ENCODE peak calls at places on chromosomes 7 and 10, in eight cellular contexts. T, S, Z, C, G, E, L and W are unnamed samples.

GRCh38 chr10:129770286-129770685 is 193.8 kb downstream of the EBF3 start:
- DNase-seq in Z (no peak), E (no peak), L (no peak), G (no peak), T (no peak), C (no peak), S (no peak), W (no peak)

GRCh38 chr7:50304911-50305621 is 550 bp downstream of the IKZF1 start:
- DNase-seq in C (no peak), E (no peak), T (no peak), L (peak; percentile 79), G (peak; percentile 67), Z (no peak), S (no peak), W (peak; percentile 4)

GRCh38 chr10:31147220-31147608 is 115.5 kb upstream of the ZNF438 start:
- DNase-seq in C (peak; percentile 74), Z (peak; percentile 42), E (peak; percentile 47), L (no peak), G (no peak), T (peak; percentile 89), S (no peak), W (peak; percentile 36)

GRCh38 chr10:110138197-110138812 is 69.1 kb upstream of the MXI1 start:
- DNase-seq in C (peak; percentile 68), E (peak; percentile 77), L (no peak), Z (peak; percentile 26), G (peak; percentile 69), T (peak; percentile 66), S (no peak), W (peak; percentile 33)

GRCh38 chr7:94276797-94277196 is 117.9 kb upstream of the COL1A2 start:
- DNase-seq in E (peak; percentile 62), G (no peak), L (no peak), C (peak; percentile 59), T (peak; percentile 59), Z (no peak), S (no peak), W (no peak)

GRCh38 chr7:8434290-8435002 is 1.0 kb downstream of the NXPH1 start:
- DNase-seq in C (no peak), T (no peak), G (no peak), L (no peak), Z (no peak), S (no peak), E (no peak), W (no peak)

GRCh38 chr10:103529539-103529938 is 36.0 kb downstream of the NEURL1 start:
- DNase-seq in G (no peak), E (no peak), C (no peak), L (no peak), Z (no peak), T (no peak), S (no peak), W (no peak)

GRCh38 chr10:21534611-21535493 is 820 bp downstream of the MLLT10 start:
- DNase-seq in C (peak; percentile 37), G (peak; percentile 85), E (peak; percentile 55), L (peak; percentile 23), Z (no peak), S (peak; percentile 48), T (peak; percentile 45), W (no peak)

GRCh38 chr7:112592565-112592964 is 111.8 kb downstream of the LSMEM1 start:
- DNase-seq in E (no peak), L (no peak), G (no peak), Z (no peak), C (no peak), T (no peak), S (no peak), W (no peak)

GRCh38 chr7:139763330-139763729 is 14.5 kb downstream of the HIPK2 start:
- DNase-seq in S (no peak), L (no peak), E (peak; percentile 52), T (no peak), G (no peak), C (no peak), Z (no peak), W (no peak)

GRCh38 chr10:68156373-68157185 is 47.3 kb downstream of the MYPN start:
- DNase-seq in Z (no peak), L (peak; percentile 41), T (peak; percentile 76), C (peak; percentile 97), E (peak; percentile 83), S (peak; percentile 42), G (peak; percentile 77), W (no peak)

GRCh38 chr7:151752816-151753600 is 123.9 kb downstream of the PRKAG2 start:
- DNase-seq in Z (no peak), E (no peak), G (no peak), T (peak; percentile 64), S (no peak), C (no peak), L (no peak), W (no peak)

GRCh38 chr10:81367132-81367531 is 507.9 kb upstream of the NRG3 start:
- DNase-seq in E (no peak), Z (no peak), C (no peak), G (no peak), L (no peak), T (no peak), S (no peak), W (no peak)

GRCh38 chr7:143331179-143331825 is 15.4 kb downstream of the CLCN1 start:
- DNase-seq in T (peak; percentile 96), L (no peak), Z (peak; percentile 77), C (peak; percentile 94), S (no peak), E (peak; percentile 80), G (no peak), W (peak; percentile 55)

GRCh38 chr7:7761340-7761973 is 43.0 kb upstream of the RPA3 start:
- DNase-seq in L (no peak), E (peak; percentile 63), Z (no peak), T (peak; percentile 66), C (peak; percentile 73), G (peak; percentile 31), S (no peak), W (no peak)

GRCh38 chr10:86189891-86190290 is 176.7 kb downstream of the GRID1 start:
- DNase-seq in G (no peak), T (no peak), C (no peak), S (no peak), Z (no peak), L (no peak), E (no peak), W (no peak)

GRCh38 chr7:97011536-97012292 is 6.4 kb downstream of the DLX6 start:
- DNase-seq in T (no peak), G (no peak), Z (no peak), C (no peak), E (no peak), S (no peak), L (no peak), W (no peak)
- H3K27me3 ChIP-seq in T (peaks cover 63% of the 10 kb centered on the region), G (peaks cover 56% of the 10 kb centered on the region), Z (peaks cover 80% of the 10 kb centered on the region), C (peaks cover 62% of the 10 kb centered on the region), E (peaks cover 100% of the 10 kb centered on the region), S (peaks cover 26% of the 10 kb centered on the region), L (peaks cover 97% of the 10 kb centered on the region), W (peaks cover 59% of the 10 kb centered on the region)

DNA sequence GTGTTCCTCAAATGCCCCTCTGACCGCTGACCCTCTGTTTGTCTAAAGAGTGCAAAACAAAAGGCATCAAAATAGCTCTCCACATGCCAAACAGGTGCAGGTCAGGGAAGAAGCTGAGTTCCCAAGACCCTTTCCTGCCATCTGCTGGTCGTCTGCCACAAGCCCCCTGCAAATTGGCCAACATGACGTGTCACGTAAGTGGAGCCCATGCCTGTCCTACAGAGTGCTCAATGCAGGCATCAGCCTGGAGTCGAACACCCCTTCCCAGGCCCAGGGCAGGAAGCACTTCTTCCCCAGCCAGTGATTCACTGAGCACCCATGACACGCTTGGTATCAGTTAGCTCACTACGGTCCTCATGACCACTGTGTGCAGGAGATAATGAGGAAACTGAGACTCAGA is 14.1 kb downstream of the TMEM72 start:
- DNase-seq in S (no peak), E (peak; percentile 38), G (peak; percentile 64), L (no peak), C (peak; percentile 35), Z (no peak), T (peak; percentile 6), W (no peak)
- TF ChIP-seq CTCF in S (no peak), E (peak; percentile 33), G (peak; percentile 73), L (no peak), C (peak; percentile 39), Z (peak; percentile 20), T (peak; percentile 10), W (no peak)

GRCh38 chr7:24595671-24596418 is 22.6 kb downstream of the PALS2 start:
- DNase-seq in S (no peak), E (no peak), C (no peak), G (no peak), Z (no peak), T (no peak), L (no peak), W (no peak)

GRCh38 chr7:24601600-24601999 is 28.3 kb downstream of the PALS2 start:
- DNase-seq in S (no peak), G (no peak), Z (no peak), E (peak; percentile 11), T (no peak), C (no peak), L (no peak), W (no peak)

GRCh38 chr7:24591152-24591551 is 17.9 kb downstream of the PALS2 start:
- DNase-seq in L (no peak), C (no peak), G (no peak), S (no peak), T (no peak), Z (no peak), E (no peak), W (no peak)

GRCh38 chr7:24602860-24603456 is 29.7 kb downstream of the PALS2 start:
- DNase-seq in L (no peak), E (no peak), T (no peak), S (no peak), Z (no peak), G (no peak), C (no peak), W (no peak)

DNA sequence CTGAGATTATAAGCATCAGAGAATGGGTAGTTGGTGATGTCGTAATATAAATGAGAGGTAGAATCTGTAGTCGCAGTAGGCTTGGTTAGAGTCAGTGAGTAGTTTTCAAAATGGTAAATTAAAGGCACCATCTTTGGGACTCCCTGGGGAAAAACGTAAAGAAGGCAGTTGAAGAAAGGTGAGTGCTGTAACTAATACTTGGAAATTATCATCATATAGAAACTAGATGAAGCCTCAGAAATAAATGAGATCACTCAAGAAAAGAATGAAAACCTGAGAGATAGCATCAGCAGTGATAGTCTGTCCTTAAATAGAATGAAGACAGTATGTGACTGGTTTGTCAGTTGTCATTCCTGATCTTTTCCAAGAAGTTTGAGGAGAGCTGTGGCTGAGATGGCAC is 23.8 kb downstream of the PALS2 start:
- DNase-seq in T (no peak), S (no peak), G (no peak), L (no peak), C (no peak), E (no peak), Z (no peak), W (no peak)
- H3K27ac ChIP-seq in T (no peak overlapping the region), S (no peak overlapping the region), G (no peak overlapping the region), L (no peak overlapping the region), C (no peak overlapping the region), E (no peak overlapping the region), Z (no peak overlapping the region), W (no peak overlapping the region)

GRCh38 chr7:149568218-149568617 is 70.6 kb upstream of the ZNF746 start:
- DNase-seq in Z (no peak), L (no peak), G (no peak), T (no peak), E (no peak), S (no peak), C (no peak), W (no peak)
- H3K27me3 ChIP-seq in Z (no peaks in the 10 kb centered on the region), L (no peaks in the 10 kb centered on the region), G (no peaks in the 10 kb centered on the region), T (no peaks in the 10 kb centered on the region), E (no peaks in the 10 kb centered on the region), S (no peaks in the 10 kb centered on the region), C (no peaks in the 10 kb centered on the region), W (no peaks in the 10 kb centered on the region)